ENCODE peak calls at places on chromosomes 5 and 9, in eight cellular contexts. X is stimulated activated CD4-positive, alpha-beta T cell treated with anti-CD3 and anti-CD28 coated beads, Interleukin-2, amount 100 ng/mL, for 48 hours; N is HuH-7; D is nucleus accumbens; S is amniotic stem cell; L is activated naive CD8-positive, alpha-beta T cell treated with anti-CD3 and anti-CD28 coated beads, Interleukin-2, amount 50 U/mL, for 24 hours; J is activated CD8-positive, alpha-beta memory T cell treated with anti-CD3 and anti-CD28 coated beads, Interleukin-2, amount 10 ng/mL, durations not matched to agents 7 days and 5 days; Y is A549. T is an unnamed sample.

GRCh38 chr9:38437193-38437823 is 13.1 kb upstream of the IGFBPL1 start:
- DNase-seq in X (no peak), Y (peak; percentile 79), D (no peak), S (no peak), N (peak; percentile 48), J (no peak), L (no peak), T (no peak)

GRCh38 chr9:37253377-37253937 is 133.1 kb downstream of the ZCCHC7 start:
- DNase-seq in S (no peak), D (no peak), L (no peak), J (no peak), N (no peak), Y (no peak), X (no peak), T (no peak)

GRCh38 chr9:124506931-124507879 is at the start of gene NR5A1:
- DNase-seq in Y (no peak), S (no peak), J (no peak), L (no peak), X (no peak), N (no peak), D (no peak), T (no peak)

GRCh38 chr5:175131432-175131831 is 312.6 kb downstream of the DRD1 start:
- DNase-seq in D (no peak), J (no peak), N (no peak), S (no peak), X (no peak), L (no peak), Y (no peak), T (no peak)

GRCh38 chr9:29001006-29001405 is 1427.7 kb upstream of the C9orf72 start:
- DNase-seq in N (no peak), X (no peak), L (no peak), D (no peak), J (no peak), S (no peak), Y (no peak), T (no peak)

GRCh38 chr5:32507738-32508434 is 63.3 kb upstream of the ZFR start:
- DNase-seq in Y (no peak), J (no peak), N (no peak), X (no peak), S (no peak), L (no peak), D (no peak), T (no peak)

GRCh38 chr9:20623021-20623747 is 885 bp upstream of the MLLT3 start:
- DNase-seq in L (peak; percentile 62), N (no peak), J (peak; percentile 81), S (no peak), Y (no peak), X (peak; percentile 28), D (peak; percentile 13), T (no peak)

GRCh38 chr9:111952559-111952958 is 55.9 kb downstream of the UGCG start:
- DNase-seq in L (no peak), Y (no peak), D (no peak), X (no peak), J (no peak), N (no peak), S (no peak), T (no peak)

GRCh38 chr5:124230456-124230855 is 516.0 kb downstream of the ZNF608 start:
- DNase-seq in N (no peak), Y (no peak), J (no peak), S (no peak), D (no peak), X (no peak), L (no peak), T (no peak)

GRCh38 chr5:127802477-127802865 is 99.3 kb downstream of the CCDC192 start:
- DNase-seq in L (no peak), X (no peak), S (no peak), J (no peak), Y (no peak), N (no peak), D (no peak), T (no peak)

GRCh38 chr5:78816143-78816765 is 167.7 kb upstream of the LHFPL2 start:
- DNase-seq in N (no peak), J (no peak), S (no peak), D (no peak), Y (no peak), X (no peak), L (no peak), T (no peak)

T was measured in COLO829.